ENCODE peak calls at places on chromosomes 12 and 14, in five cellular contexts. One of them, this sample, is unnamed.

GRCh38 chr14:23128969-23129758 is 10.1 kb upstream of the CEBPE start:
- DNase-seq in M059J: no peak
- DNase-seq in tibial nerve: no peak
- DNase-seq in HFFc6: no peak
- DNase-seq in activated naive CD4-positive, alpha-beta T cell treated with Interleukin-2 at 50 U/mL for 16 hours: no peak
- DNase-seq in this sample: no peak

GRCh38 chr12:47124451-47124850 is 44.7 kb upstream of the AMIGO2 start:
- DNase-seq in HFFc6: peak
- DNase-seq in M059J: no peak
- DNase-seq in activated naive CD4-positive, alpha-beta T cell treated with Interleukin-2 at 50 U/mL for 16 hours: no peak
- DNase-seq in tibial nerve: no peak
- DNase-seq in this sample: no peak

GRCh38 chr14:23570806-23571483 is 3.4 kb upstream of the AP1G2 start:
- DNase-seq in activated naive CD4-positive, alpha-beta T cell treated with Interleukin-2 at 50 U/mL for 16 hours: no peak
- DNase-seq in HFFc6: no peak
- DNase-seq in M059J: no peak
- DNase-seq in tibial nerve: no peak
- DNase-seq in this sample: no peak

GRCh38 chr12:68792952-68793351 is 15.0 kb upstream of the MDM2 start:
- DNase-seq in tibial nerve: no peak
- DNase-seq in M059J: peak
- DNase-seq in activated naive CD4-positive, alpha-beta T cell treated with Interleukin-2 at 50 U/mL for 16 hours: no peak
- DNase-seq in HFFc6: peak
- DNase-seq in this sample: peak

GRCh38 chr12:113482334-113482733 is 10.7 kb upstream of the LHX5 start:
- DNase-seq in HFFc6: no peak
- DNase-seq in tibial nerve: no peak
- DNase-seq in activated naive CD4-positive, alpha-beta T cell treated with Interleukin-2 at 50 U/mL for 16 hours: no peak
- DNase-seq in M059J: no peak
- DNase-seq in this sample: no peak

GRCh38 chr14:64507376-64508156 is 3.0 kb downstream of the ZBTB1 start:
- DNase-seq in M059J: peak
- DNase-seq in activated naive CD4-positive, alpha-beta T cell treated with Interleukin-2 at 50 U/mL for 16 hours: peak
- DNase-seq in HFFc6: peak
- DNase-seq in tibial nerve: no peak
- DNase-seq in this sample: peak

GRCh38 chr12:64019101-64019500 is 174.6 kb downstream of the SRGAP1 start:
- DNase-seq in tibial nerve: no peak
- DNase-seq in M059J: no peak
- DNase-seq in HFFc6: no peak
- DNase-seq in activated naive CD4-positive, alpha-beta T cell treated with Interleukin-2 at 50 U/mL for 16 hours: no peak
- DNase-seq in this sample: no peak

GRCh38 chr12:108689314-108690190 is 41.8 kb downstream of the CORO1C start:
- DNase-seq in activated naive CD4-positive, alpha-beta T cell treated with Interleukin-2 at 50 U/mL for 16 hours: peak
- DNase-seq in tibial nerve: no peak
- DNase-seq in HFFc6: no peak
- DNase-seq in M059J: peak
- DNase-seq in this sample: no peak

GRCh38 chr14:53793790-53794560 is 162.7 kb downstream of the BMP4 start:
- DNase-seq in tibial nerve: no peak
- DNase-seq in activated naive CD4-positive, alpha-beta T cell treated with Interleukin-2 at 50 U/mL for 16 hours: no peak
- DNase-seq in HFFc6: no peak
- DNase-seq in M059J: peak
- DNase-seq in this sample: no peak

GRCh38 chr14:76919431-76919810 is 93.2 kb downstream of the LRRC74A start:
- DNase-seq in activated naive CD4-positive, alpha-beta T cell treated with Interleukin-2 at 50 U/mL for 16 hours: no peak
- DNase-seq in M059J: no peak
- DNase-seq in tibial nerve: no peak
- DNase-seq in HFFc6: no peak
- DNase-seq in this sample: peak

This sample was measured in Karpas-422.